ENCODE peak calls at places on chromosomes 13 and 19, in ten cellular contexts. T is GM23338; B is CD8-positive, alpha-beta memory T cell; C is right lobe of liver; O is fibroblast of the aortic adventitia; X is pancreas; S is GM23248; R is kidney epithelial cell; Q is GM12864; A is left ventricle myocardium inferior. W is an unnamed sample.

GRCh38 chr19:40326201-40326600 is 22.0 kb downstream of the C19orf47 start:
- DNase-seq in T (no peak), B (no peak), C (no peak), O (no peak), X (no peak), S (no peak), R (no peak), Q (no peak), A (no peak), W (no peak)

GRCh38 chr13:36981156-36981743 is 17.9 kb downstream of the ALG5 start:
- DNase-seq in T (peak; percentile 56), B (no peak), C (no peak), O (peak; percentile 81), X (no peak), S (peak; percentile 75), R (no peak), Q (no peak), A (no peak), W (peak; percentile 80)

GRCh38 chr13:111555906-111556305 is 235.5 kb downstream of the TEX29 start:
- DNase-seq in T (no peak), B (no peak), C (no peak), O (no peak), X (no peak), S (no peak), R (no peak), Q (no peak), A (no peak), W (no peak)

GRCh38 chr19:40811478-40812341 is 12.7 kb downstream of the EGLN2 start:
- DNase-seq in T (peak; percentile 60), B (peak; percentile 48), C (no peak), O (no peak), X (no peak), S (no peak), R (no peak), Q (no peak), A (no peak), W (no peak)

GRCh38 chr19:48452255-48452654 is 3.1 kb upstream of the KCNJ14 start:
- DNase-seq in T (no peak), B (no peak), C (no peak), O (no peak), X (no peak), S (no peak), R (no peak), Q (no peak), A (no peak), W (no peak)

GRCh38 chr13:77846173-77846572 is 72.5 kb downstream of the EDNRB start:
- DNase-seq in T (no peak), B (no peak), C (no peak), O (no peak), X (no peak), S (no peak), R (no peak), Q (no peak), A (no peak), W (no peak)

GRCh38 chr13:41384749-41385503 is 72.4 kb upstream of the RGCC start:
- DNase-seq in T (peak; percentile 41), B (no peak), C (no peak), O (peak; percentile 27), X (no peak), S (peak; percentile 45), R (no peak), Q (no peak), A (no peak), W (peak; percentile 44)

GRCh38 chr19:48646192-48646911 is 365 bp upstream of the CA11 start:
- DNase-seq in T (peak; percentile 99), B (peak; percentile 93), C (peak; percentile 87), O (peak; percentile 70), X (peak; percentile 94), S (peak; percentile 87), R (no peak), Q (no peak), A (peak; percentile 88), W (peak; percentile 89)

GRCh38 chr13:97512732-97513131 is 78.8 kb downstream of the RAP2A start:
- DNase-seq in T (no peak), B (no peak), C (no peak), O (no peak), X (no peak), S (no peak), R (no peak), Q (no peak), A (no peak), W (no peak)

GRCh38 chr19:4983346-4984105 is 14.6 kb downstream of the KDM4B start:
- DNase-seq in T (no peak), B (no peak), C (no peak), O (no peak), X (no peak), S (no peak), R (no peak), Q (no peak), A (no peak), W (no peak)

GRCh38 chr13:83019986-83020385 is 862.3 kb downstream of the SLITRK1 start:
- DNase-seq in T (no peak), B (no peak), C (no peak), O (no peak), X (no peak), S (no peak), R (no peak), Q (no peak), A (no peak), W (no peak)

GRCh38 chr13:78881746-78882145 is 222.8 kb upstream of the OBI1 start:
- DNase-seq in T (no peak), B (no peak), C (no peak), O (no peak), X (no peak), S (no peak), R (no peak), Q (no peak), A (no peak), W (no peak)
- H3K4me3 ChIP-seq in T (no peak overlapping the region), B (no peak overlapping the region), C (no peak overlapping the region), O (no peak overlapping the region), X (no peak overlapping the region), S (no peak overlapping the region), R (no peak overlapping the region), Q (no peak overlapping the region), A (no peak overlapping the region), W (no peak overlapping the region)

DNA sequence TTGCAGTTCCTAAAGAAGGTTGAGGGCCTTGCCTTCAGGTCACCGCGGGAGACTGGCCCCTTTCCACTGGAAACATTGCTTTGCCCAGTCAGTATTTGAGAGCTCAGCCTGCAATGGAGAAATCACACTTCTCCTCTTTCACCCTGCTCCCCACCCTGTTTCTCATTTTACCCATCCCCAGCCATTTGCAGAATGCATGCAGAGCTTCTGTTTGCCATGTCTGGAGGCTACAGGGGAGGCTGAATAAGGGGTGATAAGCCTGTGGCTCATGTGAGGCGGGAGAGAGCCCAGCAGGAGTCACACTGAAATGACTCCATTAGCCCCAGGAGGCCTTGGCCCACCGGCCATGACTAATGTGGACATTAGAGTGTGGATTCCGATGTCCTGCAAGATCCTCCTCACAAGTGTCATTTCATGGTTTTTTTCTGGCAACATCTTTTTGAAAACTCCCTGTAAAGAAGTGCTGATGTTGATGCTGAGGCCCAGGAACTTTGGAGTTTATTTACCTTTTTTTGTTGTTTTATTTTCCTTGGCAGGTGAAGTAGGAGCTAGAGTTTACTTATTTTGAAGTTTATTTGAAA is 6.3 kb downstream of the SPINT2 start:
- DNase-seq in T (no peak), B (no peak), C (no peak), O (no peak), X (no peak), S (peak; percentile 87), R (no peak), Q (no peak), A (no peak), W (no peak)
- H3K4me3 ChIP-seq in T (no peak overlapping the region), B (no peak overlapping the region), C (no peak overlapping the region), O (no peak overlapping the region), X (no peak overlapping the region), S (no peak overlapping the region), R (no peak overlapping the region), Q (no peak overlapping the region), A (no peak overlapping the region), W (no peak overlapping the region)

DNA sequence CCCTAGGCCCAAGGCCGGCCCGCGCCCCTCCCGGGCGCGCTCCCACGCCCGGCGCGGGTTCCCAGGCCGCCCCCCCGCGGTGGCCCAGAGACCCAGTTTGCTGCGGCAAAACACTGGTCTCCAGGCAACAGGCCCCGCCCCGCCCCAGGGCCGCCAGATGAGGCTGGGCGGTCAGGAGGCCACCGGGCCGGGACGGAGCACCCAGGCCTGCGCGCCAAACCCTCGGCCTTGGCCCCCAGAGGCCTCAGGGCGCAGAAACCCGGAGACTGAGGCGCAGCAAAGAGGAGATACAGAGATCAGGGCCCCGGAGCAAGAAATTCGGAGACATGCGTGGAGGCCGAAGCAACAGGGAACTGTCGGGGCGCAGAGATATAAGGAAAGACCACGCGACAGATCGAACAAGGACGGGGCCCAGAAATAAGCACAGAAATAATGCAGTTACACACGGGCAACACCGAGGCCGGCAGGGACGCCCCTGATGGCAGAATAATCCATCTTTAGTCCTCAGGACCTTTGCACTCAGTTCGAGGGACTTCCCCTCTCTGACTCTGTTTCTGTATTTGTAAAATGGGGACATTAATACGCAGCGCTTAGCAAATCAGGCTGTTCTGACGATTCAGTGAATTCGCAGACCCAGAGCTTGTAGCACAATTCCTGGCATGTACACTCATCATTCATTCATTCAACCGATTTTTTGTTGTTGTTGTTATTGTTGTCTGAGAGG is 20.8 kb upstream of the ERCC1 start:
- DNase-seq in T (peak; percentile 95), B (peak; percentile 82), C (peak; percentile 96), O (peak; percentile 64), X (peak; percentile 95), S (peak; percentile 94), R (no peak), Q (no peak), A (peak; percentile 97), W (peak; percentile 94)
- H3K4me3 ChIP-seq in T (peak overlapping the region; percentile 85), B (peak overlapping the region; percentile 24), C (peak overlapping the region; percentile 39), O (peak overlapping the region; percentile 31), X (no peak overlapping the region), S (peak overlapping the region; percentile 69), R (peak overlapping the region; percentile 10), Q (peak overlapping the region; percentile 52), A (peak overlapping the region; percentile 64), W (no peak overlapping the region)

DNA sequence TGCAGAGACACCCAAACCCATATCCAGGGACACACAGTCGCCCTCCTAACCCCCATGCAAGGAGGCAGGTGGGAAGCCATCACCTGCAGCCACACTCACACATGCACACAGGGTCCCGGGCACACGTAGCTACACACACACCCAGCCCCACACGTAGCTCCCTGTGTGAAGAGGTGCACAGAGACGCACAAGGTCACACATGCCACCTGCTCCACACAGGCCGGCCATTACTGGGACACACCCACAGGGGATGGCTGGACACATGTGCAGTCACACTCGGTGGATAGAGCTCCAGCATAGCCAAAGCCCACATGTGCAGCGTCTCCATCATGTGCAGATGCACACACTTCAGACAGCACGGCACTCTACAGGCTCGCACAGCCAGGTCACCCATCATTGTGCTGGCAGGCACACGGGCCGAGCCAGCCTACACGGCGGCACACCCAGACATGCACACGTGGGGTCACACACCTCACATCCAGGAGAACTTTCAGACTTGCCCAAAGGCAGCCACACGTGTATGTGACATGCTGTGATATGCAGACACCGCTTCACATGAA is 1.1 kb downstream of the ZNF835 start:
- DNase-seq in T (no peak), B (no peak), C (no peak), O (no peak), X (no peak), S (no peak), R (no peak), Q (no peak), A (no peak), W (no peak)
- H3K4me3 ChIP-seq in T (no peak overlapping the region), B (peak overlapping the region; percentile 40), C (no peak overlapping the region), O (no peak overlapping the region), X (peak overlapping the region; percentile 61), S (no peak overlapping the region), R (no peak overlapping the region), Q (no peak overlapping the region), A (peak overlapping the region; percentile 89), W (no peak overlapping the region)

DNA sequence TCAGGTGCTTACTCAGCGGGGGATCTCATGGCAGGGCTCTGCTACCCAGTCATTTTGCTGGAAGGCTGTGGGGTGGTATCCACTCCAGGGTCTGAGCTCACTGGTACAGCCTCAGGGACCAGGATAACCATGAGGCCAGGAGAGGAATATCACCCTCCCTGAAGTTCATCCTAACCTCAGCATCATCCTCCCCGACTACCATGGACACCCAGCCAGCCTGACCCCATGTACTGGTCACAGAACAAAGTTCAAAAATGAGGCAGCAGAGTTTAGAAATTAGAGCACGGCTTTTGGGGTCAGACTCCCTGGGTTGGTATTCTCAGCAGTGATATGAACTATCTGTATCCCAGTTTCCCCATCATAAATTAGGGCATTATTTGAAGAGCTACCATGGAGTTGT is 35.5 kb upstream of the RXFP2 start:
- DNase-seq in T (no peak), B (no peak), C (no peak), O (no peak), X (no peak), S (no peak), R (no peak), Q (no peak), A (no peak), W (no peak)
- H3K4me3 ChIP-seq in T (no peak overlapping the region), B (no peak overlapping the region), C (no peak overlapping the region), O (no peak overlapping the region), X (no peak overlapping the region), S (no peak overlapping the region), R (no peak overlapping the region), Q (no peak overlapping the region), A (no peak overlapping the region), W (no peak overlapping the region)

W was measured in cardiac fibroblast.